ENCODE peak calls at places on chromosomes 11 and 22, in five cellular contexts. D is endothelial cell, R is choroid plexus epithelial cell, S is glutamatergic neuron, X is fibroblast of lung. V is an unnamed sample.

GRCh38 chr11:102010776-102011500 is 36.3 kb upstream of the CFAP300 start:
- DNase-seq in X (peak), R (peak), D (peak), S (peak), V (peak)

GRCh38 chr22:29300467-29300806 is 6.0 kb upstream of the GAS2L1 start:
- DNase-seq in S (no peak), R (no peak), X (no peak), D (no peak), V (no peak)

GRCh38 chr11:47050284-47050683 is 113.7 kb downstream of the CSTPP1 start:
- DNase-seq in R (no peak), D (no peak), X (no peak), S (no peak), V (no peak)

GRCh38 chr11:72808415-72808814 is 5.8 kb upstream of the ATG16L2 start:
- DNase-seq in X (no peak), R (no peak), S (no peak), D (no peak), V (no peak)

GRCh38 chr22:31734512-31734911 is 15.4 kb downstream of the PRR14L start:
- DNase-seq in S (no peak), X (peak), R (peak), D (no peak), V (no peak)

GRCh38 chr22:35938226-35938625 is 90.4 kb downstream of the RBFOX2 start:
- DNase-seq in X (no peak), R (no peak), S (no peak), D (no peak), V (no peak)

GRCh38 chr22:47598864-47599263 is 836.4 kb downstream of the TBC1D22A start:
- DNase-seq in S (no peak), R (no peak), X (no peak), D (no peak), V (no peak)

GRCh38 chr11:10298342-10298741 is 4.3 kb upstream of the SBF2 start:
- DNase-seq in D (no peak), R (peak), S (no peak), X (peak), V (no peak)

GRCh38 chr11:20451568-20451967 is 64.1 kb downstream of the PRMT3 start:
- DNase-seq in D (no peak), S (no peak), X (no peak), R (peak), V (no peak)

GRCh38 chr11:363948-364761 is 5.1 kb upstream of the B4GALNT4 start:
- DNase-seq in S (no peak), D (no peak), X (no peak), R (no peak), V (no peak)

GRCh38 chr11:72238040-72238450 is 5.9 kb downstream of the PHOX2A start:
- DNase-seq in D (peak), S (peak), X (peak), R (peak), V (no peak)

GRCh38 chr11:65399249-65399648 is 12.8 kb downstream of the FRMD8 start:
- DNase-seq in R (no peak), S (no peak), D (no peak), X (no peak), V (no peak)

GRCh38 chr11:65400295-65401072 is 14.0 kb downstream of the FRMD8 start:
- DNase-seq in S (no peak), D (no peak), R (no peak), X (no peak), V (no peak)

GRCh38 chr11:65399845-65400244 is 13.4 kb downstream of the FRMD8 start:
- DNase-seq in R (no peak), D (no peak), S (no peak), X (no peak), V (no peak)

GRCh38 chr11:65396769-65397745 is 10.6 kb downstream of the FRMD8 start:
- DNase-seq in R (no peak), D (no peak), S (no peak), X (no peak), V (no peak)

GRCh38 chr11:65398362-65398910 is 12.0 kb downstream of the FRMD8 start:
- DNase-seq in R (no peak), X (no peak), S (no peak), D (no peak), V (no peak)
- TF ChIP-seq CTCF in R (peak), X (no peak), S (no peak), D (no peak), V (no peak)

GRCh38 chr22:23242473-23243001 is 62.2 kb downstream of the BCR start:
- DNase-seq in X (no peak), R (peak), D (no peak), S (no peak), V (no peak)
- TF ChIP-seq CTCF in X (no peak), R (peak), D (no peak), S (no peak), V (no peak)

GRCh38 chr22:37448521-37449150 is 21.4 kb upstream of the ELFN2 start:
- DNase-seq in D (no peak), X (no peak), R (no peak), S (no peak), V (no peak)
- TF ChIP-seq CTCF in D (no peak), X (no peak), R (no peak), S (no peak), V (no peak)

DNA sequence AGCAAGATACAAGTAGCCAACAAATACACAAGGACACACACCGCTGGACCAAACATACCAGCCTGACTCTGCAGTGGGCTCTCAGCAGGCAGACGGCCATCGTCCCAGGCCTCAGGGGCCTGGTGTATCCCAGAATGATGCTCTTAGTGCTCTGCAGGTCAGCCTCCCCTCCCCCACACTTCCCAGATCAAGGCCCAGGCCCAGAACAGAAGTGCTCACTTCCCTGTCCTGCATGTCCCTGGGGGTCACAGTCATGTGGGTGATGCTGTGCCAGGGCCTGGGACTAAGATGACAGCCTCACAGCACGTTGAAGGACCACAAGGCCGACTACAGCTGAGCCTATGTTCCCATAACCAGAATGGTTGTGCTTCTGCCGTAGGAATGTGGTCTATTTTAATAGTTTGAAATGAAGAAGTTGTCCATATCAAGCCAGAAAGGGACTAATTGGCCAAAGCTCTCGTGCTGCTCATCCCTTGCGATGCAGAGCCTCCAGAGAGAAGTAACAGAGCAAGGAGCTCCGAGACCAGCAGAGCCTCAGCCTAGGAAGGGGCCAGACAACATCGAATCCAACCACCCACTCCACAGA is 48.6 kb downstream of the GAB4 start:
- DNase-seq in D (no peak), S (no peak), R (no peak), X (no peak), V (no peak)
- TF ChIP-seq CTCF in D (no peak), S (no peak), R (no peak), X (no peak), V (no peak)

GRCh38 chr11:111720801-111721494 is 45.2 kb downstream of the PPP2R1B start:
- DNase-seq in X (no peak), R (no peak), S (no peak), D (no peak), V (no peak)
- TF ChIP-seq CTCF in X (no peak), R (no peak), S (no peak), D (no peak), V (no peak)

V was measured in AG09319.